ENCODE peak calls at places on chromosomes 3 and 15, in nine cellular contexts. R is left lung; Q is GM06990; V is foreskin fibroblast; G is cardiac fibroblast; A is fibroblast of mammary gland; W is CD8-positive, alpha-beta T cell; C is uterus; D is astrocyte of the spinal cord. N is an unnamed sample.

GRCh38 chr3:182814419-182815160 is 21.3 kb downstream of the ATP11B start:
- DNase-seq in C (no peak), A (peak; percentile 3), D (no peak), W (no peak), R (no peak), Q (no peak), V (no peak), G (no peak), N (no peak)

GRCh38 chr3:195151866-195152526 is 119.0 kb downstream of the XXYLT1 start:
- DNase-seq in W (no peak), D (peak; percentile 71), G (peak; percentile 97), Q (no peak), V (no peak), C (no peak), A (peak; percentile 78), R (no peak), N (no peak)

GRCh38 chr15:37130356-37130755 is 30.0 kb upstream of the MEIS2 start:
- DNase-seq in C (no peak), W (no peak), D (no peak), G (no peak), V (no peak), A (no peak), R (no peak), Q (no peak), N (no peak)

GRCh38 chr15:90892498-90893174 is 8.3 kb downstream of the FES start:
- DNase-seq in R (no peak), V (no peak), W (no peak), Q (no peak), D (no peak), G (no peak), C (no peak), A (no peak), N (no peak)

GRCh38 chr3:141122455-141123030 is 71.4 kb downstream of the SPSB4 start:
- DNase-seq in C (no peak), A (no peak), Q (no peak), V (no peak), W (no peak), G (no peak), R (no peak), D (no peak), N (no peak)

GRCh38 chr15:95286911-95287769 is 1043.4 kb upstream of the NR2F2 start:
- DNase-seq in D (no peak), R (no peak), A (no peak), Q (no peak), C (no peak), V (no peak), G (no peak), W (no peak), N (no peak)

GRCh38 chr15:53506370-53506769 is 253.1 kb downstream of the WDR72 start:
- DNase-seq in V (no peak), A (no peak), R (no peak), W (no peak), D (no peak), G (no peak), Q (no peak), C (no peak), N (no peak)

GRCh38 chr15:98776607-98777281 is 128.4 kb downstream of the IGF1R start:
- DNase-seq in W (peak; percentile 34), D (peak; percentile 88), V (peak; percentile 26), G (no peak), A (peak; percentile 35), R (peak; percentile 52), Q (peak; percentile 70), C (peak; percentile 44), N (peak; percentile 92)

GRCh38 chr3:114892117-114892870 is 254.8 kb downstream of the ZBTB20 start:
- DNase-seq in G (no peak), R (no peak), Q (no peak), V (no peak), A (no peak), C (no peak), D (no peak), W (no peak), N (no peak)

GRCh38 chr3:164458986-164459385 is 619.3 kb downstream of the SI start:
- DNase-seq in C (no peak), R (no peak), A (peak; percentile 69), V (no peak), G (peak; percentile 86), W (no peak), D (peak; percentile 80), Q (no peak), N (peak; percentile 59)

GRCh38 chr3:74614133-74614967 is at the start of gene CNTN3:
- DNase-seq in Q (no peak), A (peak; percentile 35), R (no peak), C (no peak), D (no peak), V (no peak), W (no peak), G (peak; percentile 25), N (no peak)

GRCh38 chr3:15527031-15527459 is 5.5 kb upstream of the COLQ start:
- DNase-seq in D (no peak), G (no peak), R (no peak), W (no peak), C (peak; percentile 50), V (no peak), A (peak; percentile 23), Q (no peak), N (no peak)

GRCh38 chr15:23642413-23643044 is 5.1 kb downstream of the MAGEL2 start:
- DNase-seq in V (peak; percentile 14), R (no peak), G (peak; percentile 50), D (peak; percentile 39), A (peak; percentile 62), Q (no peak), W (no peak), C (peak; percentile 64), N (peak; percentile 11)

GRCh38 chr15:33278816-33279612 is 31.8 kb upstream of the RYR3 start:
- DNase-seq in C (no peak), A (peak; percentile 95), V (peak; percentile 80), R (peak; percentile 38), Q (no peak), D (peak; percentile 96), G (peak; percentile 95), W (no peak), N (peak; percentile 87)

GRCh38 chr3:111725706-111726105 is 130.6 kb upstream of the ZBED2 start:
- DNase-seq in A (peak; percentile 62), V (no peak), G (no peak), R (no peak), D (no peak), Q (no peak), C (no peak), W (no peak), N (peak; percentile 16)

GRCh38 chr3:13841141-13841540 is 38.7 kb downstream of the WNT7A start:
- DNase-seq in C (no peak), V (no peak), Q (no peak), A (no peak), G (no peak), W (no peak), R (no peak), D (no peak), N (no peak)

GRCh38 chr15:39857132-39857531 is 62.9 kb downstream of the GPR176 start:
- DNase-seq in W (no peak), C (no peak), Q (no peak), D (no peak), V (no peak), A (no peak), R (no peak), G (no peak), N (no peak)

GRCh38 chr15:76286231-76286879 is 24.9 kb downstream of the ETFA start:
- DNase-seq in D (no peak), V (no peak), A (peak; percentile 12), Q (no peak), R (no peak), W (peak; percentile 25), G (no peak), C (no peak), N (no peak)

GRCh38 chr15:51203797-51204196 is 109.1 kb upstream of the TNFAIP8L3 start:
- DNase-seq in C (no peak), R (no peak), V (peak; percentile 93), Q (no peak), D (peak; percentile 64), G (peak; percentile 89), W (no peak), A (peak; percentile 99), N (peak; percentile 23)

GRCh38 chr15:82903511-82903910 is 49.0 kb downstream of the HOMER2 start:
- DNase-seq in D (no peak), W (no peak), C (no peak), Q (no peak), A (no peak), G (no peak), R (no peak), V (no peak), N (no peak)
- TF ChIP-seq CTCF in D (no peak), W (no peak), C (no peak), Q (no peak), A (no peak), G (no peak), R (no peak), V (no peak), N (no peak)

DNA sequence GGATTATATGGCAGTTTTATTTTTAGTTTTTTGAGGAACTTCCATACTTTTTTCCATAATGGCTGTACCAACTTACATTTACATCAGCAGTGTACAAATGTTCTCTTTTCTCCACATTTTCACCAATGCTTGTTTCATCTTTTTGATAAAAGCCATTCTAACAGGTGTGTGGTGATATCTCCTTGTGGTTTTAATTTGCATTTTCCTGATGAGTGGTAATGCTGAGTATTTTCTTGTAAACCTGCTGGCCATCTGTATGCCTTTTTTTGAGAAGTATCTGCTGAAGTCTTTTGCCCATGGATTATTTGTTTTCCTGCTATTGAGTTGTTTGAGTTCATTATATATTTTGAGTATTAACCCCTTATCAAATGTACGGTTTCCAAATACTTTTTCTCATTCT is 50.6 kb downstream of the RPL39L start:
- DNase-seq in Q (no peak), W (no peak), D (no peak), A (no peak), V (no peak), G (no peak), R (no peak), C (no peak), N (no peak)
- H3K4me3 ChIP-seq in Q (no peak overlapping the region), W (no peak overlapping the region), D (no peak overlapping the region), A (no peak overlapping the region), V (no peak overlapping the region), G (no peak overlapping the region), R (no peak overlapping the region), C (no peak overlapping the region), N (no peak overlapping the region)

GRCh38 chr3:128889139-128889894 is 9.9 kb downstream of the ACAD9 start:
- DNase-seq in D (no peak), C (no peak), R (no peak), Q (no peak), V (no peak), G (no peak), A (no peak), W (no peak), N (no peak)
- TF ChIP-seq CTCF in D (no peak), C (no peak), R (no peak), Q (no peak), V (no peak), G (no peak), A (no peak), W (no peak), N (no peak)

DNA sequence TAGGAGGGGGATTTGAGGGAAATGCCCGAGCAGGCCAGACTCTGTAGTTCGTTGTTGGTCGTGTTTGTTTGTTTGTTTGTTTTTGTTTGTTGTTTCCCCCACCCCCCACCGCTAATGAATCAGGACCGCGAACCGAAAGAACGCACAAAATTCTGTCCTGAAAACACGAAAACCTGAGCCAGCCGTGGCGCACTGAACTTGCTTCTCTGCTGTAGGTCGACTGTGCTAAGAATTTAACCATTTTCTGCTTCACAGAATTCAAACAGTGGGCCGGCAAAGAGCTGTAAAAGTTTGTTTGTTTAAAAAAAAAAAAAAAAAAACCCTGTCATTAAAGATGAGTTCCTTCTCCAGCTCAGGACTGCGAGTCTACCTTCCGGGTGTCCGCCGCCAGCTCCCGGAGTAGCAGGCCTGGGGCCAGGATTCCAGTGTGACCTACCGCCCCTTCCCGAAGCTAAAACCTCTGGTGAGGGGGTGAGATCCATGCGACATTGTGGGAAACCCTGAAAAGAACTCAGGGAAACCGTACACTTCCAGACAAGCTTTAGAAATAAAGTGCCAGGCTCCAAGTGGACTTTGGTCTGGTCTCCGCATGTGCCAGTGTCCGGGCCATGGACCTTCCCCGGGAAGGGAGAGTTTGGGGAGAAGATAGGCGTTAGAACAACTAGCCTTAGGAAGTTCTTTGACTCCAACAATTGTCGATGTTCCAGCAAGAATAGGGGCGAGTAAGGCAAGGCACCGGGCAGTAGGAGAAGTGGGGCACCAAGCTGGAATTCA is 12.0 kb downstream of the ZIC4 start:
- DNase-seq in C (no peak), V (no peak), R (no peak), A (no peak), W (no peak), G (no peak), D (peak; percentile 57), Q (no peak), N (no peak)
- H3K4me3 ChIP-seq in C (no peak overlapping the region), V (peak overlapping the region; percentile 62), R (no peak overlapping the region), A (no peak overlapping the region), W (no peak overlapping the region), G (no peak overlapping the region), D (peak overlapping the region; percentile 66), Q (no peak overlapping the region), N (peak overlapping the region; percentile 82)